ENCODE peak calls at places on chromosomes 7 and 10, in six cellular contexts. One of them, this sample, is unnamed.
A peak's percentile ranks its signal among the peaks of the same experiment; 100 is the strongest.

GRCh38 chr10:3203972-3204371 is 31.4 kb upstream of the PITRM1 start:
- DNase-seq in tibial nerve: no peak
- DNase-seq in lower lobe of right lung: no peak
- DNase-seq in HCT116: no peak
- DNase-seq in iPS DF 6.9: no peak
- DNase-seq in SJSA1: no peak
- DNase-seq in this sample: no peak

GRCh38 chr10:111281516-111281915 is 204.7 kb downstream of the ADRA2A start:
- DNase-seq in tibial nerve: peak; percentile 13
- DNase-seq in lower lobe of right lung: no peak
- DNase-seq in HCT116: peak; percentile 4
- DNase-seq in iPS DF 6.9: no peak
- DNase-seq in SJSA1: peak; percentile 37
- DNase-seq in this sample: no peak

GRCh38 chr10:96863922-96864543 is 31.9 kb downstream of the LCOR start:
- DNase-seq in tibial nerve: no peak
- DNase-seq in lower lobe of right lung: no peak
- DNase-seq in HCT116: peak; percentile 65
- DNase-seq in iPS DF 6.9: no peak
- DNase-seq in SJSA1: peak; percentile 67
- DNase-seq in this sample: no peak

GRCh38 chr7:516216-516605 is 3.4 kb downstream of the PDGFA start:
- DNase-seq in tibial nerve: no peak
- DNase-seq in lower lobe of right lung: no peak
- DNase-seq in HCT116: no peak
- DNase-seq in iPS DF 6.9: no peak
- DNase-seq in SJSA1: no peak
- DNase-seq in this sample: peak; percentile 55

GRCh38 chr10:133379152-133379800 is at the start of gene PAOX:
- DNase-seq in tibial nerve: peak; percentile 45
- DNase-seq in lower lobe of right lung: peak; percentile 81
- DNase-seq in HCT116: no peak
- DNase-seq in iPS DF 6.9: no peak
- DNase-seq in SJSA1: peak; percentile 51
- DNase-seq in this sample: peak; percentile 21

GRCh38 chr7:56033671-56034432 is 17.4 kb downstream of the PSPH start:
- DNase-seq in tibial nerve: peak; percentile 30
- DNase-seq in lower lobe of right lung: peak; percentile 66
- DNase-seq in HCT116: peak; percentile 37
- DNase-seq in iPS DF 6.9: peak; percentile 75
- DNase-seq in SJSA1: peak; percentile 48
- DNase-seq in this sample: peak; percentile 95

GRCh38 chr7:158431941-158432347 is 155.7 kb downstream of the PTPRN2 start:
- DNase-seq in tibial nerve: peak; percentile 54
- DNase-seq in lower lobe of right lung: peak; percentile 66
- DNase-seq in HCT116: peak; percentile 54
- DNase-seq in iPS DF 6.9: no peak
- DNase-seq in SJSA1: peak; percentile 90
- DNase-seq in this sample: peak; percentile 68

GRCh38 chr10:126422561-126422960 is 34.3 kb upstream of the ADAM12 start:
- DNase-seq in tibial nerve: no peak
- DNase-seq in lower lobe of right lung: no peak
- DNase-seq in HCT116: no peak
- DNase-seq in iPS DF 6.9: no peak
- DNase-seq in SJSA1: peak; percentile 63
- DNase-seq in this sample: no peak

GRCh38 chr10:48363617-48364355 is 57.3 kb downstream of the MAPK8 start:
- DNase-seq in tibial nerve: peak; percentile 20
- DNase-seq in lower lobe of right lung: no peak
- DNase-seq in HCT116: peak; percentile 43
- DNase-seq in iPS DF 6.9: peak; percentile 20
- DNase-seq in SJSA1: peak; percentile 55
- DNase-seq in this sample: peak; percentile 17

GRCh38 chr10:77887631-77888355 is 38.8 kb downstream of the DLG5 start:
- DNase-seq in tibial nerve: no peak
- DNase-seq in lower lobe of right lung: no peak
- DNase-seq in HCT116: no peak
- DNase-seq in iPS DF 6.9: no peak
- DNase-seq in SJSA1: no peak
- DNase-seq in this sample: no peak

GRCh38 chr10:24849537-24850299 is 102.7 kb downstream of the PRTFDC1 start:
- DNase-seq in tibial nerve: no peak
- DNase-seq in lower lobe of right lung: no peak
- DNase-seq in HCT116: peak; percentile 27
- DNase-seq in iPS DF 6.9: no peak
- DNase-seq in SJSA1: no peak
- DNase-seq in this sample: peak; percentile 19

GRCh38 chr7:157271315-157271990 is 65.4 kb upstream of the DNAJB6 start:
- DNase-seq in tibial nerve: no peak
- DNase-seq in lower lobe of right lung: no peak
- DNase-seq in HCT116: no peak
- DNase-seq in iPS DF 6.9: no peak
- DNase-seq in SJSA1: no peak
- DNase-seq in this sample: peak; percentile 60

GRCh38 chr10:102501201-102502028 is 1.1 kb downstream of the ACTR1A start:
- DNase-seq in tibial nerve: no peak
- DNase-seq in lower lobe of right lung: no peak
- DNase-seq in HCT116: no peak
- DNase-seq in iPS DF 6.9: no peak
- DNase-seq in SJSA1: peak; percentile 21
- DNase-seq in this sample: no peak

GRCh38 chr10:36504752-36505151 is 620.6 kb upstream of the ANKRD30A start:
- DNase-seq in tibial nerve: no peak
- DNase-seq in lower lobe of right lung: no peak
- DNase-seq in HCT116: no peak
- DNase-seq in iPS DF 6.9: no peak
- DNase-seq in SJSA1: no peak
- DNase-seq in this sample: no peak

GRCh38 chr10:29949411-29950011 is 109.9 kb downstream of the JCAD start:
- DNase-seq in tibial nerve: no peak
- DNase-seq in lower lobe of right lung: no peak
- DNase-seq in HCT116: no peak
- DNase-seq in iPS DF 6.9: no peak
- DNase-seq in SJSA1: peak; percentile 90
- DNase-seq in this sample: no peak

GRCh38 chr10:11345224-11346054 is 266.0 kb downstream of the USP6NL start:
- DNase-seq in tibial nerve: no peak
- DNase-seq in lower lobe of right lung: peak; percentile 65
- DNase-seq in HCT116: peak; percentile 61
- DNase-seq in iPS DF 6.9: no peak
- DNase-seq in SJSA1: no peak
- DNase-seq in this sample: no peak

GRCh38 chr10:89664206-89664605 is 19.2 kb upstream of the PANK1 start:
- DNase-seq in tibial nerve: no peak
- DNase-seq in lower lobe of right lung: no peak
- DNase-seq in HCT116: no peak
- DNase-seq in iPS DF 6.9: no peak
- DNase-seq in SJSA1: no peak
- DNase-seq in this sample: peak; percentile 27

GRCh38 chr10:52757777-52758176 is 14.8 kb downstream of the MBL2 start:
- DNase-seq in tibial nerve: no peak
- DNase-seq in lower lobe of right lung: no peak
- DNase-seq in HCT116: no peak
- DNase-seq in iPS DF 6.9: no peak
- DNase-seq in SJSA1: no peak
- DNase-seq in this sample: no peak

GRCh38 chr10:63409465-63410027 is 56.2 kb downstream of the JMJD1C start:
- DNase-seq in tibial nerve: no peak
- DNase-seq in lower lobe of right lung: no peak
- DNase-seq in HCT116: no peak
- DNase-seq in iPS DF 6.9: no peak
- DNase-seq in SJSA1: peak; percentile 24
- DNase-seq in this sample: no peak

GRCh38 chr7:13433946-13434345 is 555.5 kb downstream of the ETV1 start:
- DNase-seq in tibial nerve: no peak
- DNase-seq in lower lobe of right lung: no peak
- DNase-seq in HCT116: no peak
- DNase-seq in iPS DF 6.9: no peak
- DNase-seq in SJSA1: no peak
- DNase-seq in this sample: peak; percentile 63

GRCh38 chr10:792083-792791 is 102.8 kb upstream of the DIP2C start:
- DNase-seq in tibial nerve: no peak
- DNase-seq in lower lobe of right lung: no peak
- DNase-seq in HCT116: no peak
- DNase-seq in iPS DF 6.9: no peak
- DNase-seq in SJSA1: no peak
- DNase-seq in this sample: no peak

GRCh38 chr7:148712610-148713330 is 14.1 kb downstream of the CUL1 start:
- DNase-seq in tibial nerve: no peak
- DNase-seq in lower lobe of right lung: no peak
- DNase-seq in HCT116: no peak
- DNase-seq in iPS DF 6.9: no peak
- DNase-seq in SJSA1: no peak
- DNase-seq in this sample: no peak
- H3K4me1 ChIP-seq in tibial nerve: peaks cover 66% of the 10 kb centered on the region
- H3K4me1 ChIP-seq in lower lobe of right lung: peaks cover 60% of the 10 kb centered on the region
- H3K4me1 ChIP-seq in HCT116: peaks cover 9% of the 10 kb centered on the region
- H3K4me1 ChIP-seq in iPS DF 6.9: no peaks in the 10 kb centered on the region
- H3K4me1 ChIP-seq in SJSA1: no peaks in the 10 kb centered on the region
- H3K4me1 ChIP-seq in this sample: no peaks in the 10 kb centered on the region

DNA sequence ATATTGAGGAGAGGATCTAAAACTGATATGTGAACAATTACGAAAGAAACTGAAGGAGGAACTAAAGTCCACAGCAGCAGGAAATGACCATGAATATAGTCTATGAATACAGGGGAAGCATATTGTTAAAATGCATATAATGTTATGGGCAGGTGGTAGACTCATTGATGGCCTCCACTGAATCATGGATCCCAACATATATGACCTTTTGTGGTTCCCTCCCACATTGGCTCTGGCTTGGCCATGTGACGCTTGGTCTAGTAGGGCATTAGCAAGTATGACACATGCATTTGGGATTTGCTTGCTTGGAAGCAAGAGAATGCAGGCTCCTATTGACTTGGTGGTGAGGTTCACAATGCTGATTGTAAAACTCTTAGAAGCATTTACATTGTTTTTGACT is 55.2 kb upstream of the RAB18 start:
- DNase-seq in tibial nerve: no peak
- DNase-seq in lower lobe of right lung: no peak
- DNase-seq in HCT116: peak; percentile 8
- DNase-seq in iPS DF 6.9: no peak
- DNase-seq in SJSA1: no peak
- DNase-seq in this sample: peak; percentile 32
- H3K4me1 ChIP-seq in tibial nerve: peaks cover 6% of the 10 kb centered on the region
- H3K4me1 ChIP-seq in lower lobe of right lung: no peaks in the 10 kb centered on the region
- H3K4me1 ChIP-seq in HCT116: peaks cover 9% of the 10 kb centered on the region
- H3K4me1 ChIP-seq in iPS DF 6.9: no peaks in the 10 kb centered on the region
- H3K4me1 ChIP-seq in SJSA1: no peaks in the 10 kb centered on the region
- H3K4me1 ChIP-seq in this sample: no peaks in the 10 kb centered on the region

DNA sequence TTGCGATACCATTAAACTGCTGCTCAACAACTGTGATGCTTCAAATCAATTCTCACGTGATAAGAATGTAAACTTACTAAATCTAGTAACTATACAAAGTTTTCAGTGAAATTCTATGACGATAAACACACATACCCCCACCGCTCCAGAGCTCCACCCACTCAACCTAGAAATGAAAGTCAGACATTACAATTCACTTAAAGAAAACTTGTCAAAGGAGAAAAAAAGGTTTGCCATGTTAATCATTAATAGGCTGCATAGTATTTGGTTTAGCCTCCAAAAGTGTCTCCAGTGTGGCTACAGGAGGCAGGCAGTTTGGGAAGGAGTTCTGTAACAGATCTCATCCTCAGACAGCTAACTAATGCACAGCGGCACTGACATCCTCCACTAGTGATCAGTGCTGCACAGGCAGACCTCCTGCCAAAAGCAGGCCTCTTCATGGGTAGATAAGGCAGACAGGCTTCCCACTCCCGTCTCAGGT is 3.1 kb downstream of the HERPUD2 start:
- DNase-seq in tibial nerve: no peak
- DNase-seq in lower lobe of right lung: no peak
- DNase-seq in HCT116: no peak
- DNase-seq in iPS DF 6.9: no peak
- DNase-seq in SJSA1: no peak
- DNase-seq in this sample: no peak
- H3K4me1 ChIP-seq in tibial nerve: peaks cover 80% of the 10 kb centered on the region
- H3K4me1 ChIP-seq in lower lobe of right lung: peaks cover 82% of the 10 kb centered on the region
- H3K4me1 ChIP-seq in HCT116: no peaks in the 10 kb centered on the region
- H3K4me1 ChIP-seq in iPS DF 6.9: no peaks in the 10 kb centered on the region
- H3K4me1 ChIP-seq in SJSA1: peaks cover 19% of the 10 kb centered on the region
- H3K4me1 ChIP-seq in this sample: peaks cover 11% of the 10 kb centered on the region

DNA sequence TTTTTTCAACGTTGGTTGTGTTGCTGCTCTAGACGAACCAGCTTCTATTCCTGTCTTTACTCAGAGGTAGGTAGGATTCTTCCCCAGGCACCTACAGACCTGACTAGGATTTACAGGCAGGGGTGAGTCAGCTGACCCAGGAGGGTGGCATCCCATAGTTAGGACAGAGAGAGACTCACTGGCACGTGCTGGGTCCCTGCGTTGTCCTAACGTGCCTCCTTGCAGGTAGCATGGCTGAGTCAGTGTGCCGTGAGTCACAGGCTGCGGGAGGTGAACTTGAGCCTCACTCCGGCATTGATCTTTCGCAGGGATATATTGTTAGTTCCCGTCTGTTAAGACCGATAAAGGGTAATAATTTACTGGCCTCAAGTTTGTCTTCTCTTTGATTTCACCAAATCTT is 96.5 kb downstream of the PFKFB3 start:
- DNase-seq in tibial nerve: no peak
- DNase-seq in lower lobe of right lung: no peak
- DNase-seq in HCT116: peak; percentile 91
- DNase-seq in iPS DF 6.9: no peak
- DNase-seq in SJSA1: no peak
- DNase-seq in this sample: no peak
- H3K4me1 ChIP-seq in tibial nerve: peaks cover 26% of the 10 kb centered on the region
- H3K4me1 ChIP-seq in lower lobe of right lung: peaks cover 36% of the 10 kb centered on the region
- H3K4me1 ChIP-seq in HCT116: peaks cover 35% of the 10 kb centered on the region
- H3K4me1 ChIP-seq in iPS DF 6.9: no peaks in the 10 kb centered on the region
- H3K4me1 ChIP-seq in SJSA1: peaks cover 13% of the 10 kb centered on the region
- H3K4me1 ChIP-seq in this sample: no peaks in the 10 kb centered on the region

This sample was measured in SJCRH30.